ENCODE peak calls at places on chromosome 9, in nine cellular contexts. One of them, this sample, is unnamed.

GRCh38 chr9:33415152-33416038 is 13.0 kb upstream of the AQP7 start:
- DNase-seq in stimulated activated CD4-positive, alpha-beta T cell treated with anti-CD3 and anti-CD28 coated beads, Interleukin-15, amount 100 ng/mL, for 24 hours: peak; percentile 96
- DNase-seq in GM13977: peak; percentile 81
- DNase-seq in DMS 273 treated with DMSO at 0.1 percent for 48 hours: no peak
- DNase-seq in HL-60: peak; percentile 18
- DNase-seq in Peyer's patch: peak; percentile 80
- DNase-seq in ureter: peak; percentile 85
- DNase-seq in KBM-7: peak; percentile 65
- DNase-seq in A172: no peak
- DNase-seq in this sample: peak; percentile 36

GRCh38 chr9:89481161-89481915 is 16.6 kb downstream of the SEMA4D start:
- DNase-seq in stimulated activated CD4-positive, alpha-beta T cell treated with anti-CD3 and anti-CD28 coated beads, Interleukin-15, amount 100 ng/mL, for 24 hours: peak; percentile 70
- DNase-seq in GM13977: no peak
- DNase-seq in DMS 273 treated with DMSO at 0.1 percent for 48 hours: no peak
- DNase-seq in HL-60: no peak
- DNase-seq in Peyer's patch: peak; percentile 49
- DNase-seq in ureter: no peak
- DNase-seq in KBM-7: no peak
- DNase-seq in A172: no peak
- DNase-seq in this sample: no peak

GRCh38 chr9:114737118-114737517 is 55.1 kb upstream of the TEX48 start:
- DNase-seq in stimulated activated CD4-positive, alpha-beta T cell treated with anti-CD3 and anti-CD28 coated beads, Interleukin-15, amount 100 ng/mL, for 24 hours: peak; percentile 51
- DNase-seq in GM13977: no peak
- DNase-seq in DMS 273 treated with DMSO at 0.1 percent for 48 hours: no peak
- DNase-seq in HL-60: no peak
- DNase-seq in Peyer's patch: no peak
- DNase-seq in ureter: no peak
- DNase-seq in KBM-7: no peak
- DNase-seq in A172: no peak
- DNase-seq in this sample: no peak

GRCh38 chr9:89384783-89385182 is 66.5 kb downstream of the SECISBP2 start:
- DNase-seq in stimulated activated CD4-positive, alpha-beta T cell treated with anti-CD3 and anti-CD28 coated beads, Interleukin-15, amount 100 ng/mL, for 24 hours: no peak
- DNase-seq in GM13977: no peak
- DNase-seq in DMS 273 treated with DMSO at 0.1 percent for 48 hours: no peak
- DNase-seq in HL-60: no peak
- DNase-seq in Peyer's patch: no peak
- DNase-seq in ureter: no peak
- DNase-seq in KBM-7: no peak
- DNase-seq in A172: no peak
- DNase-seq in this sample: no peak

GRCh38 chr9:70677336-70677735 is 262.9 kb upstream of the KLF9 start:
- DNase-seq in stimulated activated CD4-positive, alpha-beta T cell treated with anti-CD3 and anti-CD28 coated beads, Interleukin-15, amount 100 ng/mL, for 24 hours: no peak
- DNase-seq in GM13977: no peak
- DNase-seq in DMS 273 treated with DMSO at 0.1 percent for 48 hours: no peak
- DNase-seq in HL-60: no peak
- DNase-seq in Peyer's patch: no peak
- DNase-seq in ureter: no peak
- DNase-seq in KBM-7: no peak
- DNase-seq in A172: no peak
- DNase-seq in this sample: no peak

GRCh38 chr9:129763235-129763917 is 10.5 kb upstream of the PTGES start:
- DNase-seq in stimulated activated CD4-positive, alpha-beta T cell treated with anti-CD3 and anti-CD28 coated beads, Interleukin-15, amount 100 ng/mL, for 24 hours: no peak
- DNase-seq in GM13977: no peak
- DNase-seq in DMS 273 treated with DMSO at 0.1 percent for 48 hours: no peak
- DNase-seq in HL-60: no peak
- DNase-seq in Peyer's patch: no peak
- DNase-seq in ureter: no peak
- DNase-seq in KBM-7: no peak
- DNase-seq in A172: no peak
- DNase-seq in this sample: no peak

GRCh38 chr9:111113712-111114111 is 75.4 kb upstream of the LPAR1 start:
- DNase-seq in stimulated activated CD4-positive, alpha-beta T cell treated with anti-CD3 and anti-CD28 coated beads, Interleukin-15, amount 100 ng/mL, for 24 hours: no peak
- DNase-seq in GM13977: no peak
- DNase-seq in DMS 273 treated with DMSO at 0.1 percent for 48 hours: no peak
- DNase-seq in HL-60: no peak
- DNase-seq in Peyer's patch: no peak
- DNase-seq in ureter: no peak
- DNase-seq in KBM-7: no peak
- DNase-seq in A172: no peak
- DNase-seq in this sample: no peak

GRCh38 chr9:105281926-105282325 is 37.5 kb downstream of the SLC44A1 start:
- DNase-seq in stimulated activated CD4-positive, alpha-beta T cell treated with anti-CD3 and anti-CD28 coated beads, Interleukin-15, amount 100 ng/mL, for 24 hours: no peak
- DNase-seq in GM13977: no peak
- DNase-seq in DMS 273 treated with DMSO at 0.1 percent for 48 hours: no peak
- DNase-seq in HL-60: no peak
- DNase-seq in Peyer's patch: no peak
- DNase-seq in ureter: no peak
- DNase-seq in KBM-7: no peak
- DNase-seq in A172: peak; percentile 23
- DNase-seq in this sample: no peak

GRCh38 chr9:68894502-68894901 is 119.4 kb downstream of the PRKACG start:
- DNase-seq in stimulated activated CD4-positive, alpha-beta T cell treated with anti-CD3 and anti-CD28 coated beads, Interleukin-15, amount 100 ng/mL, for 24 hours: no peak
- DNase-seq in GM13977: no peak
- DNase-seq in DMS 273 treated with DMSO at 0.1 percent for 48 hours: no peak
- DNase-seq in HL-60: no peak
- DNase-seq in Peyer's patch: no peak
- DNase-seq in ureter: no peak
- DNase-seq in KBM-7: no peak
- DNase-seq in A172: no peak
- DNase-seq in this sample: no peak

GRCh38 chr9:122816163-122816867 is 12.1 kb downstream of the PDCL start:
- DNase-seq in stimulated activated CD4-positive, alpha-beta T cell treated with anti-CD3 and anti-CD28 coated beads, Interleukin-15, amount 100 ng/mL, for 24 hours: peak; percentile 54
- DNase-seq in GM13977: no peak
- DNase-seq in DMS 273 treated with DMSO at 0.1 percent for 48 hours: no peak
- DNase-seq in HL-60: no peak
- DNase-seq in Peyer's patch: peak; percentile 47
- DNase-seq in ureter: no peak
- DNase-seq in KBM-7: peak; percentile 92
- DNase-seq in A172: no peak
- DNase-seq in this sample: no peak

GRCh38 chr9:138067594-138068367 is 190.2 kb downstream of the CACNA1B start:
- DNase-seq in stimulated activated CD4-positive, alpha-beta T cell treated with anti-CD3 and anti-CD28 coated beads, Interleukin-15, amount 100 ng/mL, for 24 hours: no peak
- DNase-seq in GM13977: no peak
- DNase-seq in DMS 273 treated with DMSO at 0.1 percent for 48 hours: no peak
- DNase-seq in HL-60: no peak
- DNase-seq in Peyer's patch: peak; percentile 8
- DNase-seq in ureter: no peak
- DNase-seq in KBM-7: no peak
- DNase-seq in A172: no peak
- DNase-seq in this sample: no peak